ENCODE peak calls at places on chromosomes 2 and 18, in five cellular contexts. S is epithelial cell of esophagus, P is OCI-LY7, F is heart left ventricle, Z is adrenal gland. B is an unnamed sample.

GRCh38 chr18:23280844-23281243 is 145.6 kb downstream of the CABLES1 start:
- DNase-seq in S (no peak), F (no peak), P (no peak), Z (no peak), B (no peak)

GRCh38 chr2:12008425-12009061 is 262.1 kb downstream of the LPIN1 start:
- DNase-seq in F (no peak), S (peak; percentile 47), P (no peak), Z (no peak), B (peak; percentile 14)

GRCh38 chr2:15074751-15075700 is 442.5 kb downstream of the LRATD1 start:
- DNase-seq in Z (no peak), F (no peak), S (no peak), P (no peak), B (no peak)

GRCh38 chr2:15668611-15669305 is 77.1 kb downstream of the DDX1 start:
- DNase-seq in Z (no peak), P (no peak), F (no peak), S (peak; percentile 87), B (no peak)

GRCh38 chr2:98910349-98911125 is 25.5 kb downstream of the CRACDL start:
- DNase-seq in Z (no peak), P (peak; percentile 22), S (no peak), F (no peak), B (no peak)

GRCh38 chr2:209937893-209938292 is 64.5 kb upstream of the RPE start:
- DNase-seq in S (no peak), P (no peak), F (no peak), Z (peak; percentile 43), B (no peak)

GRCh38 chr2:238939074-238939473 is 91.2 kb downstream of the TWIST2 start:
- DNase-seq in P (no peak), Z (no peak), F (no peak), S (no peak), B (no peak)

GRCh38 chr2:207235621-207236020 is 69.9 kb upstream of the KLF7 start:
- DNase-seq in S (peak; percentile 34), Z (no peak), P (no peak), F (no peak), B (no peak)

GRCh38 chr2:229712125-229712524 is 2.2 kb downstream of the DNER start:
- DNase-seq in Z (no peak), F (no peak), P (peak; percentile 3), S (no peak), B (no peak)

GRCh38 chr2:107727318-107727717 is 99.4 kb upstream of the RGPD4 start:
- DNase-seq in S (no peak), Z (no peak), P (no peak), F (no peak), B (no peak)

GRCh38 chr2:188808921-188809320 is 165.3 kb upstream of the COL3A1 start:
- DNase-seq in P (no peak), S (peak; percentile 41), F (no peak), Z (no peak), B (no peak)

GRCh38 chr18:24112464-24112863 is 26.4 kb upstream of the CABYR start:
- DNase-seq in Z (peak; percentile 57), F (no peak), S (no peak), P (no peak), B (no peak)

GRCh38 chr2:73588177-73588576 is 54.0 kb downstream of the NAT8 start:
- DNase-seq in Z (no peak), F (no peak), P (no peak), S (no peak), B (no peak)

GRCh38 chr2:175176624-175177023 is 4.9 kb downstream of the ATP5MC3 start:
- DNase-seq in F (no peak), P (no peak), Z (no peak), S (no peak), B (no peak)

GRCh38 chr2:175183674-175184073 is 2.2 kb upstream of the ATP5MC3 start:
- DNase-seq in F (no peak), S (no peak), P (no peak), Z (no peak), B (no peak)

GRCh38 chr2:175180701-175181103 is 808 bp downstream of the ATP5MC3 start:
- DNase-seq in P (peak; percentile 71), F (no peak), S (peak; percentile 58), Z (peak; percentile 42), B (peak; percentile 78)

GRCh38 chr2:175181877-175182308 is 383 bp upstream of the ATP5MC3 start:
- DNase-seq in P (no peak), Z (no peak), F (no peak), S (no peak), B (no peak)

DNA sequence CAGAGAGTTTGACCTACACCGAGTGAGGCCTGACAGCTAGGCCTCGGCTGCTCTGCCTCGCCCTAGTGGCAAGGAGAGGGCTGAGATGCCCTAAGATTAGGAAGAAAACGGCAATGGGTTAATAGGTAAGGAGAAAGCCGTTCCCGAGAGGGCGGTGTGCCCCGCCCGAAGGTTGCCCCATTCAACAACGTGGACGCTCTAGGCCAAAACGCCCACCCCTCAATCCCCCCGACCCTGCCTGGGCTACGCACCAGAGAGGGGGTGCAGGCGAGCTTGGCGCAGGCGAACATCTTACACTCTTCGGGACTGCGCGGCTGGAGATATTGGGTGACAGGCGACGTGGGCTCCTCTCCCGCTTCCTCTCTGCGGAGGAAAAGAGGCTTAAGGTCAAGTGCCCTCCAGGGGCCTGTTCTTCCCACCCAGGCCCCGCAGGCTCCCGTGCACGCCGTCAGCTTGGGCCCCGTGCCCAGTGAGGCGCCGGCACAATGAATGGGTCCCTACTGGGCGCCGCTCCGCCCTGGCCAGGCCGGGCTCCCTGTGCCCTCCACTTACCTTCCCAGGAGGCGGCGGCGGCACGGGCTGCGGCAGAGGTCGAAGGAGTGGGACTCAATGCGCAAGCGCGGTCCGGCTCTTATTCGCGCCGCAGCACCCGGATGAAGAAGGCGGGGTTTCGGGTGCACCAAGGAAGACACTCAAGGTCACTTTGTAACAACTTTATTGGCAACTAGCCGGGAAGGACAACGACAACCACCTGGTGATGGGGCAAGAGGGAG is at the start of gene ATP5MC3:
- DNase-seq in S (peak; percentile 94), Z (peak; percentile 96), F (peak; percentile 97), P (peak; percentile 97), B (peak; percentile 97)
- TF ChIP-seq CTCF in S (peak; percentile 48), Z (no peak), F (peak; percentile 19), P (peak; percentile 42), B (peak; percentile 20)

GRCh38 chr2:219495531-219496122 is 3.1 kb upstream of the GMPPA start:
- DNase-seq in P (peak; percentile 83), S (peak; percentile 64), Z (peak; percentile 72), F (no peak), B (peak; percentile 77)
- TF ChIP-seq CTCF in P (peak; percentile 83), S (peak; percentile 62), Z (peak; percentile 63), F (peak; percentile 55), B (peak; percentile 69)

DNA sequence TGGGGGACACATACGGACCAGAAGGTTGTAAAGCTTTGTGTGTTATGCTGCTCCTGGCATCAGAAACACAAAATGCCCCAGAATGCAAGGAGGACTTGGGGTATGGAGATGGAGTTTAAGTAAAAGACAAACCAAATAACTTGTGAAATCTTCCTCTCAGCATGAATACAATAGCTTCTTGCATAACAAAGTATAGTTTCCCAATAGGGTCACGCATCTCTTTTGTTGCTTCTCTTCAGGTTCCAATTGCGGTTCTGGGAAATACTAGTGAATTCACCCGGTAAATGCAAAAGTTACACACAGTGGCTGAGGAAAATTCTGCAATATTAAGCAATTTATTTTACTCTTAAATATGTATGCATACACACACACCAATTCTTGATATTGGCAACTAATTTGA is 339.2 kb upstream of the EPHA4 start:
- DNase-seq in S (no peak), P (no peak), Z (no peak), F (no peak), B (no peak)
- TF ChIP-seq CTCF in S (no peak), P (no peak), Z (no peak), F (no peak), B (no peak)

GRCh38 chr2:111667542-111668273 is 216.3 kb downstream of the ANAPC1 start:
- DNase-seq in S (peak; percentile 76), Z (peak; percentile 65), P (no peak), F (no peak), B (no peak)
- TF ChIP-seq CTCF in S (peak; percentile 60), Z (peak; percentile 66), P (no peak), F (peak; percentile 52), B (no peak)